ENCODE peak calls at places on chromosomes 16 and 17, in seven cellular contexts. One of them, this sample, is unnamed.
A peak's percentile ranks its signal among the peaks of the same experiment; 100 is the strongest.

GRCh38 chr16:84144859-84145639 is at the start of the genes DNAAF1 and HSDL1:
- DNase-seq in H1: peak; percentile 99
- DNase-seq in HCT116: peak; percentile 71
- DNase-seq in GM12878: peak; percentile 32
- DNase-seq in SK-N-SH: peak; percentile 100
- DNase-seq in HepG2: peak; percentile 83
- DNase-seq in K562: peak; percentile 100
- DNase-seq in this sample: peak; percentile 95

GRCh38 chr17:10875411-10875810 is 37.5 kb upstream of the PIRT start:
- DNase-seq in H1: peak; percentile 78
- DNase-seq in HCT116: no peak
- DNase-seq in GM12878: no peak
- DNase-seq in SK-N-SH: no peak
- DNase-seq in HepG2: no peak
- DNase-seq in K562: peak; percentile 15
- DNase-seq in this sample: no peak

GRCh38 chr17:15238064-15238463 is 27.1 kb downstream of the PMP22 start:
- DNase-seq in H1: no peak
- DNase-seq in HCT116: no peak
- DNase-seq in GM12878: no peak
- DNase-seq in SK-N-SH: no peak
- DNase-seq in HepG2: no peak
- DNase-seq in K562: no peak
- DNase-seq in this sample: no peak

GRCh38 chr17:65750678-65751077 is 189.2 kb upstream of the AXIN2 start:
- DNase-seq in H1: no peak
- DNase-seq in HCT116: peak; percentile 93
- DNase-seq in GM12878: peak; percentile 15
- DNase-seq in SK-N-SH: peak; percentile 75
- DNase-seq in HepG2: peak; percentile 99
- DNase-seq in K562: no peak
- DNase-seq in this sample: no peak

GRCh38 chr16:505479-506245 is 21.9 kb upstream of the CAPN15 start:
- DNase-seq in H1: no peak
- DNase-seq in HCT116: no peak
- DNase-seq in GM12878: no peak
- DNase-seq in SK-N-SH: no peak
- DNase-seq in HepG2: no peak
- DNase-seq in K562: no peak
- DNase-seq in this sample: no peak

GRCh38 chr17:40181205-40181604 is 3.9 kb downstream of the RAPGEFL1 start:
- DNase-seq in H1: no peak
- DNase-seq in HCT116: no peak
- DNase-seq in GM12878: no peak
- DNase-seq in SK-N-SH: no peak
- DNase-seq in HepG2: no peak
- DNase-seq in K562: no peak
- DNase-seq in this sample: no peak

GRCh38 chr17:65627892-65628622 is 66.6 kb upstream of the AXIN2 start:
- DNase-seq in H1: no peak
- DNase-seq in HCT116: no peak
- DNase-seq in GM12878: no peak
- DNase-seq in SK-N-SH: no peak
- DNase-seq in HepG2: peak; percentile 91
- DNase-seq in K562: no peak
- DNase-seq in this sample: peak; percentile 32

GRCh38 chr17:49633762-49634486 is 44.0 kb downstream of the SPOP start:
- DNase-seq in H1: no peak
- DNase-seq in HCT116: no peak
- DNase-seq in GM12878: no peak
- DNase-seq in SK-N-SH: no peak
- DNase-seq in HepG2: no peak
- DNase-seq in K562: no peak
- DNase-seq in this sample: no peak

GRCh38 chr17:12136646-12137045 is 116.0 kb downstream of the MAP2K4 start:
- DNase-seq in H1: no peak
- DNase-seq in HCT116: no peak
- DNase-seq in GM12878: no peak
- DNase-seq in SK-N-SH: no peak
- DNase-seq in HepG2: no peak
- DNase-seq in K562: no peak
- DNase-seq in this sample: no peak

GRCh38 chr16:81449241-81449640 is 4.6 kb downstream of the CMIP start:
- DNase-seq in H1: no peak
- DNase-seq in HCT116: no peak
- DNase-seq in GM12878: no peak
- DNase-seq in SK-N-SH: no peak
- DNase-seq in HepG2: no peak
- DNase-seq in K562: no peak
- DNase-seq in this sample: no peak

GRCh38 chr17:4901648-4902344 is 1.1 kb downstream of the CHRNE start:
- DNase-seq in H1: no peak
- DNase-seq in HCT116: no peak
- DNase-seq in GM12878: no peak
- DNase-seq in SK-N-SH: peak; percentile 76
- DNase-seq in HepG2: no peak
- DNase-seq in K562: peak; percentile 64
- DNase-seq in this sample: no peak

GRCh38 chr17:75814900-75815373 is 29.3 kb downstream of the UNC13D start:
- DNase-seq in H1: no peak
- DNase-seq in HCT116: no peak
- DNase-seq in GM12878: no peak
- DNase-seq in SK-N-SH: peak; percentile 47
- DNase-seq in HepG2: no peak
- DNase-seq in K562: no peak
- DNase-seq in this sample: no peak

GRCh38 chr16:54208262-54208661 is 78.3 kb downstream of the IRX3 start:
- DNase-seq in H1: no peak
- DNase-seq in HCT116: no peak
- DNase-seq in GM12878: no peak
- DNase-seq in SK-N-SH: no peak
- DNase-seq in HepG2: no peak
- DNase-seq in K562: no peak
- DNase-seq in this sample: no peak

GRCh38 chr17:10614536-10615155 is 42.5 kb downstream of the MYH3 start:
- DNase-seq in H1: peak; percentile 81
- DNase-seq in HCT116: peak; percentile 42
- DNase-seq in GM12878: no peak
- DNase-seq in SK-N-SH: peak; percentile 69
- DNase-seq in HepG2: peak; percentile 45
- DNase-seq in K562: peak; percentile 25
- DNase-seq in this sample: peak; percentile 13

DNA sequence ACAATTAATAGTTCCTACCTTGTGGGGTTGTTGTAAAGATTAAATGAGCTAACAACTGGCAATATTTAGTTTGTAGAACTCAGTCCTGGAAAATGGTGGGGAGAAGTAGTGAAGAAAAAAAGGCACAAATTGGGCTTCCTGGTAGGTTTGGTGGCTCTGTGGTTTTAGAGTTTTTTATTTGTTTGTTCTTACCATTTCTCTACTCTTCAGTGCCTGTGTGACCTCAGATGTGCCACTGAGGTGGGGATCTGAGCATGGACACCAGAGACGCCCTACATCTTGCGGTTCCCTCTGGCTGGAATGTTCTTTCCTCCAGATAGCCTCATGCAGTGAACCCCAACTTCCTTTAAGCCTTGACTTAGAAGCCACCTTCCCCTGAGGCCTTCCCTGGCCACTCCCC is 7.7 kb downstream of the ZBTB4 start:
- DNase-seq in H1: no peak
- DNase-seq in HCT116: no peak
- DNase-seq in GM12878: no peak
- DNase-seq in SK-N-SH: no peak
- DNase-seq in HepG2: no peak
- DNase-seq in K562: no peak
- DNase-seq in this sample: no peak
- TF ChIP-seq JUND in H1: no peak
- TF ChIP-seq JUND in HCT116: no peak
- TF ChIP-seq JUND in GM12878: no peak
- TF ChIP-seq JUND in SK-N-SH: no peak
- TF ChIP-seq JUND in HepG2: no peak
- TF ChIP-seq JUND in K562: no peak
- TF ChIP-seq JUND in this sample: no peak

GRCh38 chr17:44540246-44541084 is 16.8 kb upstream of the FZD2 start:
- DNase-seq in H1: no peak
- DNase-seq in HCT116: no peak
- DNase-seq in GM12878: no peak
- DNase-seq in SK-N-SH: no peak
- DNase-seq in HepG2: no peak
- DNase-seq in K562: no peak
- DNase-seq in this sample: no peak

GRCh38 chr17:44539664-44540063 is 17.6 kb upstream of the FZD2 start:
- DNase-seq in H1: peak; percentile 89
- DNase-seq in HCT116: no peak
- DNase-seq in GM12878: no peak
- DNase-seq in SK-N-SH: no peak
- DNase-seq in HepG2: no peak
- DNase-seq in K562: no peak
- DNase-seq in this sample: no peak

GRCh38 chr17:44533533-44534246 is 23.6 kb upstream of the FZD2 start:
- DNase-seq in H1: peak; percentile 97
- DNase-seq in HCT116: peak; percentile 77
- DNase-seq in GM12878: no peak
- DNase-seq in SK-N-SH: peak; percentile 94
- DNase-seq in HepG2: peak; percentile 81
- DNase-seq in K562: peak; percentile 92
- DNase-seq in this sample: peak; percentile 91

GRCh38 chr17:44531019-44531418 is 26.3 kb upstream of the FZD2 start:
- DNase-seq in H1: no peak
- DNase-seq in HCT116: no peak
- DNase-seq in GM12878: no peak
- DNase-seq in SK-N-SH: no peak
- DNase-seq in HepG2: no peak
- DNase-seq in K562: no peak
- DNase-seq in this sample: no peak

DNA sequence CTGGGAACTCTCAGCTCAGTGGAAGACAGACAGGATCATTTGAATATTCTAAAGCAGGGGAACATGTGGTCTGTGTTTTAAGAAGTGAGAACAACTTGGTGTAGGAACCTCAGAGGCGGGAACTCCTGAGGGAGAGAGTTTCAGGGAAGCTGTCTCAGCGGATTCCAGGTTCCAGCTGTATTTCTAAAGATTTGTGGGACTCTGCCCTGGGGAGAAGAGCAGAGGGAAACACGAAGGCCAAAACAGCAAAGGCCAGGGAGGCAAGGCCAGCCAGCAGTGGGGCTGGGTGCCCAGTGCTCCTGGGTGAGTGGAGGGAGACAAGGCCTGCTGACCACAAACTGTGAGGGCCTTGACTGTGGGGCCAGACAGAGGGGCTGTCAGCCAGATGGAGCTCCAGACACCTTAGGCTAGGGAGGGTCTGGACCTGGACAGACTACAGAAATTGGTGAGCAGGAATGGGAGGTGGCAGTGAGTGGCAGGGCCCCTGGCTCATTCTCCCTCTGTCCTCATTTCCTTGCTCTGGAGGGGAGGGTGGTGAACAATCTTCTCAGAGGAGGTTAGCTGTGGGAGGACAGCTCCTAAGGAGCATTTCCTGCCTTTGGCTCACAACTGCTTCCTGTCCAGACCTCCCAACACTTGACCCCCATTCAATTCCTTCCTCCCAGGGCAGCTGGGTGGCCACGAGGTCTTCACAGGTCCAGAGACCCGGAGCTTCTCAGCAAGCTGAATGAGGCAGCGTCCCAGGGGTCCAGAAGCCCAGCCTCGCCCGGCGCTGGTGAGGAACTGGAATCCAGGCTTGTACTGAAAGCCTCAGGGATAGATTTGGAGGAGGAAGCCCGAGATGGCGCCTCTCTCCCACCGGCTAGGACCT is 21.0 kb upstream of the FZD2 start:
- DNase-seq in H1: no peak
- DNase-seq in HCT116: no peak
- DNase-seq in GM12878: no peak
- DNase-seq in SK-N-SH: no peak
- DNase-seq in HepG2: no peak
- DNase-seq in K562: no peak
- DNase-seq in this sample: no peak
- TF ChIP-seq JUND in H1: no peak
- TF ChIP-seq JUND in HCT116: no peak
- TF ChIP-seq JUND in GM12878: no peak
- TF ChIP-seq JUND in SK-N-SH: no peak
- TF ChIP-seq JUND in HepG2: no peak
- TF ChIP-seq JUND in K562: no peak
- TF ChIP-seq JUND in this sample: no peak

GRCh38 chr16:58348986-58349385 is 43.3 kb upstream of the GINS3 start:
- DNase-seq in H1: no peak
- DNase-seq in HCT116: no peak
- DNase-seq in GM12878: no peak
- DNase-seq in SK-N-SH: peak; percentile 46
- DNase-seq in HepG2: no peak
- DNase-seq in K562: no peak
- DNase-seq in this sample: no peak

GRCh38 chr16:58346831-58347371 is 45.4 kb upstream of the GINS3 start:
- DNase-seq in H1: no peak
- DNase-seq in HCT116: no peak
- DNase-seq in GM12878: no peak
- DNase-seq in SK-N-SH: no peak
- DNase-seq in HepG2: no peak
- DNase-seq in K562: no peak
- DNase-seq in this sample: no peak

DNA sequence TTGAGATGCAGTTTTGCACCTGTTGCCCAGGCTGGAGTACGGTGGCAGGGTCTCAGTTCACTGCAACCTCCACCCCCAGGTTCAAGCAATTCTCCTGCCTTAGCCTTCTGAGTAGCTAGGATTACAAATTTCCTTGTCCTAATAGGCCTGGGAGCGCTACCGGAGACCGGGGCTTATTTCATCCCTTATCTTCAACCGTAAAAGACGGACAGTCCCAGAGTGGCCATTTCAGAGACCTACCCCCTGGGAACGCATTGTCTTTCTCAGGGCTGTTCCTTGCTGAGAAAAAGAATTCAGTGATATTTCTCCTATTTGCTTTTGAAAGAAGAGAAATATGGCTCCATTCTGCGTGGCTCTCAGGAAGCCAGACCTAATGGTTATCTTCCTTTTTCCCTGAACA is 39.6 kb upstream of the GINS3 start:
- DNase-seq in H1: no peak
- DNase-seq in HCT116: no peak
- DNase-seq in GM12878: no peak
- DNase-seq in SK-N-SH: no peak
- DNase-seq in HepG2: no peak
- DNase-seq in K562: no peak
- DNase-seq in this sample: no peak
- TF ChIP-seq JUND in H1: no peak
- TF ChIP-seq JUND in HCT116: no peak
- TF ChIP-seq JUND in GM12878: no peak
- TF ChIP-seq JUND in SK-N-SH: no peak
- TF ChIP-seq JUND in HepG2: no peak
- TF ChIP-seq JUND in K562: no peak
- TF ChIP-seq JUND in this sample: no peak

DNA sequence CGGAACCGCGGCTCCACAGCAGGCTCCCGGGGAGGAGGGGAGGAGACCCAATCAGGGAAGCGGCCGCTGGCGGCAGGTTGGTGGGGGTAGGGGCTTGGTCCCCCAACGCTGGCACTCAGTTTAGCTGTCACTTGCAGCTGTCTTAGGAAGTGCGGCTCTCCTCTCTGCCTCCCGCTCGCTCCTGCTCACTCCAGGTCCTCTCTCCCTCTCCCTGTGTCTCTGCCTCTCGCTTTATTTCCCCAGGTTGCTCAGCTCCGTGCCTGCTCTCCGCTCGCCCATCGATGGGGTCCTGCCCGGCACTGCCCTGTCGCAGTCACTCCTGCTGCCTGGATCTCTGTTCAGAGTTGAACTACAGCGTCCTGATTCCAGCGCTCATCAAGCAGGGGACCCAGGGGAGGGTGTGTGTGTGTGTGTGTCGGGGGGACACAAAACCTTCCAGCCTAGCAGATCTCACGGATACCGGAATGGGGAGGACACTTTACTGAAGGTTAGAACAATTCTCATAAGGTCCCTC is 145.6 kb downstream of the ENGASE start:
- DNase-seq in H1: no peak
- DNase-seq in HCT116: no peak
- DNase-seq in GM12878: no peak
- DNase-seq in SK-N-SH: peak; percentile 44
- DNase-seq in HepG2: no peak
- DNase-seq in K562: no peak
- DNase-seq in this sample: no peak
- TF ChIP-seq JUND in H1: no peak
- TF ChIP-seq JUND in HCT116: no peak
- TF ChIP-seq JUND in GM12878: no peak
- TF ChIP-seq JUND in SK-N-SH: no peak
- TF ChIP-seq JUND in HepG2: no peak
- TF ChIP-seq JUND in K562: no peak
- TF ChIP-seq JUND in this sample: no peak